ENCODE peak calls at places on chromosomes 11 and 22, in five cellular contexts. One of them, this sample, is unnamed.

GRCh38 chr11:69859275-69859934 is 40.2 kb upstream of the FGF3 start:
- DNase-seq in lower lobe of right lung: no peak
- DNase-seq in kidney: no peak
- DNase-seq in upper lobe of right lung: no peak
- DNase-seq in hepatocyte: no peak
- DNase-seq in this sample: no peak

GRCh38 chr22:24005201-24005600 is at the start of gene GSTT4:
- DNase-seq in lower lobe of right lung: no peak
- DNase-seq in kidney: no peak
- DNase-seq in upper lobe of right lung: no peak
- DNase-seq in hepatocyte: no peak
- DNase-seq in this sample: peak; percentile 32

GRCh38 chr11:66529069-66529468 is 16.8 kb downstream of the ZDHHC24 start:
- DNase-seq in lower lobe of right lung: no peak
- DNase-seq in kidney: no peak
- DNase-seq in upper lobe of right lung: no peak
- DNase-seq in hepatocyte: no peak
- DNase-seq in this sample: no peak

GRCh38 chr11:27385245-27385644 is 22.2 kb upstream of the CCDC34 start:
- DNase-seq in lower lobe of right lung: no peak
- DNase-seq in kidney: no peak
- DNase-seq in upper lobe of right lung: no peak
- DNase-seq in hepatocyte: no peak
- DNase-seq in this sample: no peak

GRCh38 chr22:33451851-33452469 is 393.8 kb upstream of the SYN3 start:
- DNase-seq in lower lobe of right lung: no peak
- DNase-seq in kidney: no peak
- DNase-seq in upper lobe of right lung: no peak
- DNase-seq in hepatocyte: no peak
- DNase-seq in this sample: no peak

GRCh38 chr11:77093056-77093891 is 9.4 kb upstream of the OMP start:
- DNase-seq in lower lobe of right lung: peak; percentile 36
- DNase-seq in kidney: peak; percentile 66
- DNase-seq in upper lobe of right lung: peak; percentile 56
- DNase-seq in hepatocyte: no peak
- DNase-seq in this sample: no peak

GRCh38 chr11:17548444-17548843 is 1.4 kb downstream of the OTOG start:
- DNase-seq in lower lobe of right lung: no peak
- DNase-seq in kidney: no peak
- DNase-seq in upper lobe of right lung: no peak
- DNase-seq in hepatocyte: no peak
- DNase-seq in this sample: no peak

GRCh38 chr11:69201764-69202370 is 46.1 kb downstream of the SMIM38 start:
- DNase-seq in lower lobe of right lung: no peak
- DNase-seq in kidney: no peak
- DNase-seq in upper lobe of right lung: peak; percentile 45
- DNase-seq in hepatocyte: no peak
- DNase-seq in this sample: no peak

GRCh38 chr11:120747801-120748484 is 236.4 kb downstream of the GRIK4 start:
- DNase-seq in lower lobe of right lung: no peak
- DNase-seq in kidney: no peak
- DNase-seq in upper lobe of right lung: no peak
- DNase-seq in hepatocyte: no peak
- DNase-seq in this sample: no peak

GRCh38 chr22:50674606-50675552 is 2.3 kb downstream of the SHANK3 start:
- DNase-seq in lower lobe of right lung: peak; percentile 86
- DNase-seq in kidney: peak; percentile 93
- DNase-seq in upper lobe of right lung: peak; percentile 90
- DNase-seq in hepatocyte: peak; percentile 84
- DNase-seq in this sample: peak; percentile 71

GRCh38 chr11:63870351-63871197 is 31.7 kb downstream of the MARK2 start:
- DNase-seq in lower lobe of right lung: no peak
- DNase-seq in kidney: peak; percentile 45
- DNase-seq in upper lobe of right lung: no peak
- DNase-seq in hepatocyte: no peak
- DNase-seq in this sample: no peak

GRCh38 chr11:128814856-128815705 is 52.0 kb downstream of the KCNJ1 start:
- DNase-seq in lower lobe of right lung: no peak
- DNase-seq in kidney: no peak
- DNase-seq in upper lobe of right lung: no peak
- DNase-seq in hepatocyte: peak; percentile 82
- DNase-seq in this sample: no peak

GRCh38 chr11:20873054-20873453 is 203.7 kb downstream of the NELL1 start:
- DNase-seq in lower lobe of right lung: no peak
- DNase-seq in kidney: no peak
- DNase-seq in upper lobe of right lung: no peak
- DNase-seq in hepatocyte: peak; percentile 73
- DNase-seq in this sample: no peak

GRCh38 chr11:94127632-94128031 is 1.0 kb upstream of the PANX1 start:
- DNase-seq in lower lobe of right lung: no peak
- DNase-seq in kidney: no peak
- DNase-seq in upper lobe of right lung: no peak
- DNase-seq in hepatocyte: no peak
- DNase-seq in this sample: no peak

GRCh38 chr11:109036011-109036410 is 371.1 kb downstream of the DDX10 start:
- DNase-seq in lower lobe of right lung: no peak
- DNase-seq in kidney: no peak
- DNase-seq in upper lobe of right lung: no peak
- DNase-seq in hepatocyte: no peak
- DNase-seq in this sample: no peak

GRCh38 chr11:24859801-24860300 is 363.0 kb downstream of the LUZP2 start:
- DNase-seq in lower lobe of right lung: no peak
- DNase-seq in kidney: no peak
- DNase-seq in upper lobe of right lung: no peak
- DNase-seq in hepatocyte: no peak
- DNase-seq in this sample: no peak

GRCh38 chr22:42919199-42919598 is 62.1 kb upstream of the ARFGAP3 start:
- DNase-seq in lower lobe of right lung: no peak
- DNase-seq in kidney: no peak
- DNase-seq in upper lobe of right lung: peak; percentile 5
- DNase-seq in hepatocyte: no peak
- DNase-seq in this sample: no peak

GRCh38 chr22:46367707-46368191 is 32.2 kb downstream of the TRMU start:
- DNase-seq in lower lobe of right lung: peak; percentile 82
- DNase-seq in kidney: peak; percentile 86
- DNase-seq in upper lobe of right lung: peak; percentile 89
- DNase-seq in hepatocyte: peak; percentile 78
- DNase-seq in this sample: peak; percentile 89

GRCh38 chr22:19717691-19718254 is 3.5 kb downstream of the SEPTIN5 start:
- DNase-seq in lower lobe of right lung: peak; percentile 87
- DNase-seq in kidney: peak; percentile 91
- DNase-seq in upper lobe of right lung: peak; percentile 89
- DNase-seq in hepatocyte: peak; percentile 81
- DNase-seq in this sample: peak; percentile 79

GRCh38 chr22:26172389-26172990 is 3.2 kb downstream of the SEZ6L start:
- DNase-seq in lower lobe of right lung: no peak
- DNase-seq in kidney: no peak
- DNase-seq in upper lobe of right lung: no peak
- DNase-seq in hepatocyte: peak; percentile 74
- DNase-seq in this sample: no peak

GRCh38 chr22:26516503-26516902 is 4.2 kb upstream of the TFIP11 start:
- DNase-seq in lower lobe of right lung: no peak
- DNase-seq in kidney: no peak
- DNase-seq in upper lobe of right lung: no peak
- DNase-seq in hepatocyte: no peak
- DNase-seq in this sample: no peak

GRCh38 chr11:94449437-94449836 is 44.2 kb downstream of the MRE11 start:
- DNase-seq in lower lobe of right lung: no peak
- DNase-seq in kidney: no peak
- DNase-seq in upper lobe of right lung: no peak
- DNase-seq in hepatocyte: peak; percentile 36
- DNase-seq in this sample: no peak

GRCh38 chr11:127789887-127790286 is 789.3 kb upstream of the KIRREL3 start:
- DNase-seq in lower lobe of right lung: no peak
- DNase-seq in kidney: no peak
- DNase-seq in upper lobe of right lung: no peak
- DNase-seq in hepatocyte: peak; percentile 25
- DNase-seq in this sample: no peak

GRCh38 chr11:518463-519202 is 11.6 kb upstream of the RNH1 start:
- DNase-seq in lower lobe of right lung: peak; percentile 95
- DNase-seq in kidney: peak; percentile 97
- DNase-seq in upper lobe of right lung: peak; percentile 96
- DNase-seq in hepatocyte: peak; percentile 94
- DNase-seq in this sample: peak; percentile 95

GRCh38 chr11:68810164-68810563 is 31.6 kb downstream of the CPT1A start:
- DNase-seq in lower lobe of right lung: no peak
- DNase-seq in kidney: no peak
- DNase-seq in upper lobe of right lung: no peak
- DNase-seq in hepatocyte: no peak
- DNase-seq in this sample: peak; percentile 54

GRCh38 chr11:68418671-68419070 is 41.9 kb upstream of the PPP6R3 start:
- DNase-seq in lower lobe of right lung: no peak
- DNase-seq in kidney: no peak
- DNase-seq in upper lobe of right lung: no peak
- DNase-seq in hepatocyte: no peak
- DNase-seq in this sample: no peak

DNA sequence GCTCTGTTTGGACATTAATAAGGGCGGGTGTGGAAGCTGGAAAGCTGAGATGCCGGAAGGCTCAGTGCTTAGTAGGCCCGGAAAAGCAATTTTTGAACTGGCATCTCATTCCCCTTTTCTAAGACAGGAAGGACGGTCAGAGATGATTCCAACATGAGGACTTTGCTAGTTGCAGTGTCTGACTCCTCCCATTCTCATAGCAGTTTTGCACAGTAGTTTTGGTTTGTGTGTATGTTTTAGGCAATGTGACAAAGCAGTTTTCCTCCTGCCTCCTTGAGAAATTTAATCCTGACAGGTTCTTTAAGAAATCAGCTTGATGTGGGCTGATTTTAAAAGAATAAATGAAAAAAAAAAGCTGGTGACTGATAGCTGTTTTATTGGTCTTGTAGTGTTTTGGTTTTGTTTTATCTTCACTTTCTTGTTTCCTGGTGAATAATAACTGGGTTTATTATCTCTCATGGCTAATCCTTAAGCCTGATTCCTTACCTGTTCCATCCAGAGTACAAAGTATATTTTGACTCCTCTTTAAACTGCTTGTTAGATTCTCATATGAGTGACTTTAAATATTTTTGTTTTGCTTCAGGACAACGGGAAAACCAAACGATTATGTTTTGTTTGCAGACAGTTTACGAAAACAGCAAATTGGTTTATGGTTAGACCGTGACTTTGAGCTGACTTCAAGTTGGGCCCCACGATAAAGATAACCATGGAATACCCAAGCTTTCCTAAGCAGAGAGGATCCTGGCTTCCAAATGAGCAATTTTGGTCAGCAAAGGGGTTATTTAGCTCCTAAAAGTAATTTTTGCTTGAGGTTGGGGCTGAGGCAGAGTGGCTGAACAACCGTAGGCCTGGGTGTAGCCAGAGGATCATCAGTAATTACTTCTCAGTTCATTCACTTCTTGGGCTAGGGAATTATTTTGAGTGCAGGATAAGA is 3.4 kb downstream of the PTPRJ start:
- DNase-seq in lower lobe of right lung: no peak
- DNase-seq in kidney: no peak
- DNase-seq in upper lobe of right lung: no peak
- DNase-seq in hepatocyte: no peak
- DNase-seq in this sample: no peak
- H3K4me1 ChIP-seq in lower lobe of right lung: peaks cover 56% of the 10 kb centered on the region
- H3K4me1 ChIP-seq in kidney: peaks cover 11% of the 10 kb centered on the region
- H3K4me1 ChIP-seq in upper lobe of right lung: peaks cover 21% of the 10 kb centered on the region
- H3K4me1 ChIP-seq in hepatocyte: peaks cover 31% of the 10 kb centered on the region
- H3K4me1 ChIP-seq in this sample: peaks cover 77% of the 10 kb centered on the region

GRCh38 chr11:46916251-46916650 is 2.1 kb downstream of the LRP4 start:
- DNase-seq in lower lobe of right lung: no peak
- DNase-seq in kidney: no peak
- DNase-seq in upper lobe of right lung: no peak
- DNase-seq in hepatocyte: no peak
- DNase-seq in this sample: no peak

GRCh38 chr11:46918087-46918751 is at the start of gene LRP4:
- DNase-seq in lower lobe of right lung: no peak
- DNase-seq in kidney: peak; percentile 78
- DNase-seq in upper lobe of right lung: no peak
- DNase-seq in hepatocyte: peak; percentile 68
- DNase-seq in this sample: peak; percentile 52

GRCh38 chr11:46918778-46919513 is 596 bp upstream of the LRP4 start:
- DNase-seq in lower lobe of right lung: no peak
- DNase-seq in kidney: no peak
- DNase-seq in upper lobe of right lung: no peak
- DNase-seq in hepatocyte: no peak
- DNase-seq in this sample: no peak

GRCh38 chr11:46916669-46917108 is 1.7 kb downstream of the LRP4 start:
- DNase-seq in lower lobe of right lung: no peak
- DNase-seq in kidney: peak; percentile 83
- DNase-seq in upper lobe of right lung: no peak
- DNase-seq in hepatocyte: peak; percentile 77
- DNase-seq in this sample: peak; percentile 51

DNA sequence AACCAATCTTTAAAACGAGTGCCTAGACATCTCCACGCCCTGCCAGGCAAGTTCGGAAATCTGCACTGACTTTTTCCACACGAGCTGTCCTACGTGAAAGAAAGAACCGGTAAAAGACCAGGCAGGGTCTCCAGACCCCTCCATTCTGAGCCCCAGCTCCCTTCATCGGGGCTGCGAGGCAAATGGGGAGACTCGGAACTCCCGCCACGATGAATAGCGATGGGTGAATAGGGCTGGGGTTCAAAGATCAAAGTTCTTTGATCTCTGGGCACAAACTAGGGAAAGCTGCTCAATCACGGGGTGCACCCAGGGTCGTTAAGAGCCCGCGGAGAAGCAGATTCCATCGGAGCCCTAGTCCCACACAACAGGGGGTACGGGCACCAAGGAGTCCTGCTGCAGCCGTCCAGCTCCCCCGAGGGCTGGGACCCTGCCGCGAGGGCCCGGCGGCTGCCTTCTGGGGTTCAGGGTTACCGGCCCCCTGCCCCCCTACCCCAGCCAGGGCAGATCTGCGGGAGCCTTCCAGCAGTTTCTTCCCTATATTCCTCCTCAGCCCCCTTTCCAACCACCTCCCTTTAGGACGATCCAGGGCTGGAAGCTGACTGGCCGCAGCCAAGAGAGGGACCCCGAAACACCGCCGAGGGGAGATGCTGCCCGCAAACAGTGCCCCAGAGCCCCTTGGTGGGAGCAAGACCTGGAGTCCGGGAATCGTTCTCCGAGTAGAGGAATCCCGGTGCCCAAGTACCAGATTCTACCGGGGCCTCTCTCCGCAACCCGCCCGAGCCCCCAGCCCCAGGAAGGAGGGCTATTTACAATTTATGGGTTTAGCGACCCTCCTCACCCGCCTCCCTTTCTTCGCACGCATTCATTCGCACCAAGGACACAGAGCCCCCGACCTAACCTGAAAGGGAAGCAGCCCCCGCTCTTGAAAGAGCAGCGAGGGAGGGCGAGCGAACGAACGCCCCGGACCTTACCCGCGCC is 952 bp downstream of the LRP4 start:
- DNase-seq in lower lobe of right lung: no peak
- DNase-seq in kidney: no peak
- DNase-seq in upper lobe of right lung: no peak
- DNase-seq in hepatocyte: no peak
- DNase-seq in this sample: no peak
- H3K4me1 ChIP-seq in lower lobe of right lung: peaks cover 31% of the 10 kb centered on the region
- H3K4me1 ChIP-seq in kidney: no peaks in the 10 kb centered on the region
- H3K4me1 ChIP-seq in upper lobe of right lung: peaks cover 18% of the 10 kb centered on the region
- H3K4me1 ChIP-seq in hepatocyte: peaks cover 28% of the 10 kb centered on the region
- H3K4me1 ChIP-seq in this sample: peaks cover 76% of the 10 kb centered on the region

GRCh38 chr22:48084041-48084748 is 1321.7 kb downstream of the TBC1D22A start:
- DNase-seq in lower lobe of right lung: no peak
- DNase-seq in kidney: no peak
- DNase-seq in upper lobe of right lung: peak; percentile 54
- DNase-seq in hepatocyte: no peak
- DNase-seq in this sample: no peak
- H3K4me1 ChIP-seq in lower lobe of right lung: no peaks in the 10 kb centered on the region
- H3K4me1 ChIP-seq in kidney: no peaks in the 10 kb centered on the region
- H3K4me1 ChIP-seq in upper lobe of right lung: no peaks in the 10 kb centered on the region
- H3K4me1 ChIP-seq in hepatocyte: no peaks in the 10 kb centered on the region
- H3K4me1 ChIP-seq in this sample: peaks cover 2% of the 10 kb centered on the region

GRCh38 chr22:36333632-36334031 is 54.1 kb downstream of the MYH9 start:
- DNase-seq in lower lobe of right lung: no peak
- DNase-seq in kidney: no peak
- DNase-seq in upper lobe of right lung: no peak
- DNase-seq in hepatocyte: peak; percentile 46
- DNase-seq in this sample: peak; percentile 69
- H3K4me1 ChIP-seq in lower lobe of right lung: peaks cover 100% of the 10 kb centered on the region
- H3K4me1 ChIP-seq in kidney: peaks cover 88% of the 10 kb centered on the region
- H3K4me1 ChIP-seq in upper lobe of right lung: peaks cover 99% of the 10 kb centered on the region
- H3K4me1 ChIP-seq in hepatocyte: peaks cover 69% of the 10 kb centered on the region
- H3K4me1 ChIP-seq in this sample: peaks cover 94% of the 10 kb centered on the region